ENCODE peak calls at places on chromosomes 5 and 9, in nine cellular contexts. One of them, this sample, is unnamed.

GRCh38 chr5:8981496-8981895 is 564.4 kb downstream of the SEMA5A start:
- DNase-seq in activated CD8-positive, alpha-beta memory T cell treated with anti-CD3 and anti-CD28 coated beads, Interleukin-2, amount 50 U/mL, for 48 hours: no peak
- DNase-seq in aorta: no peak
- DNase-seq in Ammon's horn: no peak
- DNase-seq in HuH-7: no peak
- DNase-seq in mucosa of descending colon: no peak
- DNase-seq in choroid plexus epithelial cell: peak; percentile 74
- DNase-seq in Kasumi-1: no peak
- DNase-seq in AG09319: no peak
- DNase-seq in this sample: no peak

GRCh38 chr5:170132642-170133448 is 27.1 kb downstream of the FOXI1 start:
- DNase-seq in activated CD8-positive, alpha-beta memory T cell treated with anti-CD3 and anti-CD28 coated beads, Interleukin-2, amount 50 U/mL, for 48 hours: peak; percentile 10
- DNase-seq in aorta: no peak
- DNase-seq in Ammon's horn: peak; percentile 60
- DNase-seq in HuH-7: no peak
- DNase-seq in mucosa of descending colon: no peak
- DNase-seq in choroid plexus epithelial cell: peak; percentile 48
- DNase-seq in Kasumi-1: no peak
- DNase-seq in AG09319: peak; percentile 64
- DNase-seq in this sample: no peak

GRCh38 chr5:156913719-156914370 is 49.2 kb downstream of the TIMD4 start:
- DNase-seq in activated CD8-positive, alpha-beta memory T cell treated with anti-CD3 and anti-CD28 coated beads, Interleukin-2, amount 50 U/mL, for 48 hours: no peak
- DNase-seq in aorta: no peak
- DNase-seq in Ammon's horn: peak; percentile 22
- DNase-seq in HuH-7: no peak
- DNase-seq in mucosa of descending colon: no peak
- DNase-seq in choroid plexus epithelial cell: no peak
- DNase-seq in Kasumi-1: no peak
- DNase-seq in AG09319: no peak
- DNase-seq in this sample: no peak

GRCh38 chr9:35364817-35365585 is 124.9 kb upstream of the RUSC2 start:
- DNase-seq in activated CD8-positive, alpha-beta memory T cell treated with anti-CD3 and anti-CD28 coated beads, Interleukin-2, amount 50 U/mL, for 48 hours: no peak
- DNase-seq in aorta: no peak
- DNase-seq in Ammon's horn: no peak
- DNase-seq in HuH-7: no peak
- DNase-seq in mucosa of descending colon: no peak
- DNase-seq in choroid plexus epithelial cell: peak; percentile 44
- DNase-seq in Kasumi-1: peak; percentile 5
- DNase-seq in AG09319: no peak
- DNase-seq in this sample: no peak

GRCh38 chr9:69471433-69471832 is 146.4 kb downstream of the ENTREP1 start:
- DNase-seq in activated CD8-positive, alpha-beta memory T cell treated with anti-CD3 and anti-CD28 coated beads, Interleukin-2, amount 50 U/mL, for 48 hours: no peak
- DNase-seq in aorta: no peak
- DNase-seq in Ammon's horn: no peak
- DNase-seq in HuH-7: no peak
- DNase-seq in mucosa of descending colon: no peak
- DNase-seq in choroid plexus epithelial cell: peak; percentile 13
- DNase-seq in Kasumi-1: no peak
- DNase-seq in AG09319: no peak
- DNase-seq in this sample: no peak

GRCh38 chr9:129310666-129311350 is 132.7 kb upstream of the IER5L start:
- DNase-seq in activated CD8-positive, alpha-beta memory T cell treated with anti-CD3 and anti-CD28 coated beads, Interleukin-2, amount 50 U/mL, for 48 hours: no peak
- DNase-seq in aorta: peak; percentile 42
- DNase-seq in Ammon's horn: no peak
- DNase-seq in HuH-7: peak; percentile 4
- DNase-seq in mucosa of descending colon: no peak
- DNase-seq in choroid plexus epithelial cell: peak; percentile 16
- DNase-seq in Kasumi-1: no peak
- DNase-seq in AG09319: no peak
- DNase-seq in this sample: no peak

GRCh38 chr9:129954868-129955550 is 88.0 kb downstream of the FNBP1 start:
- DNase-seq in activated CD8-positive, alpha-beta memory T cell treated with anti-CD3 and anti-CD28 coated beads, Interleukin-2, amount 50 U/mL, for 48 hours: no peak
- DNase-seq in aorta: no peak
- DNase-seq in Ammon's horn: peak; percentile 43
- DNase-seq in HuH-7: no peak
- DNase-seq in mucosa of descending colon: no peak
- DNase-seq in choroid plexus epithelial cell: peak; percentile 64
- DNase-seq in Kasumi-1: peak; percentile 68
- DNase-seq in AG09319: no peak
- DNase-seq in this sample: peak; percentile 64

GRCh38 chr5:154608531-154609011 is 130.5 kb upstream of the HAND1 start:
- DNase-seq in activated CD8-positive, alpha-beta memory T cell treated with anti-CD3 and anti-CD28 coated beads, Interleukin-2, amount 50 U/mL, for 48 hours: no peak
- DNase-seq in aorta: no peak
- DNase-seq in Ammon's horn: no peak
- DNase-seq in HuH-7: no peak
- DNase-seq in mucosa of descending colon: no peak
- DNase-seq in choroid plexus epithelial cell: no peak
- DNase-seq in Kasumi-1: no peak
- DNase-seq in AG09319: no peak
- DNase-seq in this sample: no peak

GRCh38 chr9:134626141-134626423 is 15.5 kb upstream of the COL5A1 start:
- DNase-seq in activated CD8-positive, alpha-beta memory T cell treated with anti-CD3 and anti-CD28 coated beads, Interleukin-2, amount 50 U/mL, for 48 hours: no peak
- DNase-seq in aorta: peak; percentile 40
- DNase-seq in Ammon's horn: no peak
- DNase-seq in HuH-7: no peak
- DNase-seq in mucosa of descending colon: no peak
- DNase-seq in choroid plexus epithelial cell: no peak
- DNase-seq in Kasumi-1: no peak
- DNase-seq in AG09319: no peak
- DNase-seq in this sample: peak; percentile 6

GRCh38 chr5:107805819-107806218 is 135.1 kb upstream of the EFNA5 start:
- DNase-seq in activated CD8-positive, alpha-beta memory T cell treated with anti-CD3 and anti-CD28 coated beads, Interleukin-2, amount 50 U/mL, for 48 hours: no peak
- DNase-seq in aorta: no peak
- DNase-seq in Ammon's horn: no peak
- DNase-seq in HuH-7: no peak
- DNase-seq in mucosa of descending colon: no peak
- DNase-seq in choroid plexus epithelial cell: no peak
- DNase-seq in Kasumi-1: no peak
- DNase-seq in AG09319: no peak
- DNase-seq in this sample: no peak

GRCh38 chr9:70420267-70421019 is 6.0 kb upstream of the KLF9 start:
- DNase-seq in activated CD8-positive, alpha-beta memory T cell treated with anti-CD3 and anti-CD28 coated beads, Interleukin-2, amount 50 U/mL, for 48 hours: peak; percentile 75
- DNase-seq in aorta: peak; percentile 97
- DNase-seq in Ammon's horn: peak; percentile 95
- DNase-seq in HuH-7: peak; percentile 81
- DNase-seq in mucosa of descending colon: peak; percentile 94
- DNase-seq in choroid plexus epithelial cell: peak; percentile 97
- DNase-seq in Kasumi-1: peak; percentile 75
- DNase-seq in AG09319: peak; percentile 74
- DNase-seq in this sample: peak; percentile 63

This sample was measured in CD14-positive monocyte.